ENCODE peak calls at places on chromosomes 7 and 10, in four cellular contexts. Z is AG09309, F is HTR-8/SVneo, U is mucosa of gallbladder. D is an unnamed sample.

GRCh38 chr10:11115337-11115736 is 97.7 kb downstream of the CELF2 start:
- DNase-seq in F (no peak), Z (no peak), U (no peak), D (no peak)

GRCh38 chr10:266974-267425 is 131.7 kb downstream of the ZMYND11 start:
- DNase-seq in Z (no peak), U (no peak), F (peak), D (peak)

GRCh38 chr7:11716185-11716584 is 115.8 kb downstream of the THSD7A start:
- DNase-seq in U (peak), Z (no peak), F (no peak), D (peak)

GRCh38 chr10:46171661-46172060 is 115.1 kb upstream of the ANTXRL start:
- DNase-seq in U (no peak), F (no peak), Z (no peak), D (no peak)

GRCh38 chr7:18872344-18872743 is 245.1 kb downstream of the TWIST1 start:
- DNase-seq in U (no peak), Z (no peak), F (no peak), D (no peak)

GRCh38 chr10:59774451-59774850 is 21.2 kb upstream of the MRLN start:
- DNase-seq in Z (no peak), F (no peak), U (no peak), D (peak)

GRCh38 chr10:69388488-69388887 is 28.2 kb downstream of the TACR2 start:
- DNase-seq in U (no peak), F (no peak), Z (no peak), D (no peak)

GRCh38 chr7:84399661-84400060 is 205.1 kb upstream of the SEMA3A start:
- DNase-seq in F (no peak), U (no peak), Z (no peak), D (no peak)

GRCh38 chr10:83332695-83333094 is 806.6 kb upstream of the GHITM start:
- DNase-seq in F (no peak), Z (no peak), U (no peak), D (no peak)

GRCh38 chr10:112148314-112148713 is 35.3 kb downstream of the GPAM start:
- DNase-seq in U (no peak), Z (no peak), F (no peak), D (no peak)

GRCh38 chr7:57821438-57822382 is 371.7 kb downstream of the ZNF716 start:
- DNase-seq in U (no peak), Z (no peak), F (no peak), D (no peak)

GRCh38 chr10:71039551-71039950 is 151.2 kb upstream of the PCBD1 start:
- DNase-seq in F (no peak), Z (no peak), U (no peak), D (no peak)

GRCh38 chr7:81367335-81367801 is 402.5 kb downstream of the HGF start:
- DNase-seq in U (peak), Z (peak), F (no peak), D (no peak)

GRCh38 chr10:1050145-1050544 is 1.2 kb upstream of the IDI1 start:
- DNase-seq in U (no peak), F (no peak), Z (no peak), D (no peak)

GRCh38 chr10:76902949-76903348 is 734.7 kb downstream of the KCNMA1 start:
- DNase-seq in F (peak), U (no peak), Z (no peak), D (peak)

GRCh38 chr7:106774768-106775551 is 90.1 kb upstream of the PIK3CG start:
- DNase-seq in F (no peak), U (no peak), Z (no peak), D (peak)

GRCh38 chr7:94701555-94701973 is 45.6 kb upstream of the SGCE start:
- DNase-seq in U (no peak), F (peak), Z (no peak), D (peak)

GRCh38 chr7:93751421-93751820 is 139.1 kb downstream of the TFPI2 start:
- DNase-seq in F (no peak), Z (no peak), U (no peak), D (no peak)

GRCh38 chr10:43082756-43083155 is 5.9 kb downstream of the RET start:
- DNase-seq in Z (no peak), F (no peak), U (no peak), D (no peak)

D was measured in PC-9.